ENCODE peak calls at places on chromosomes 4 and X, in four cellular contexts. M is HFF-Myc, F is esophagus squamous epithelium, O is amniotic stem cell. H is an unnamed sample.

GRCh38 chrX:100731441-100732281 is at the start of gene SYTL4:
- DNase-seq in M (no peak), F (no peak), O (no peak), H (no peak)

GRCh38 chr4:55398461-55398860 is 2.7 kb downstream of the TMEM165 start:
- DNase-seq in M (no peak), F (no peak), O (no peak), H (peak)

GRCh38 chr4:655735-656151 is 18.3 kb downstream of the ATP5ME start:
- DNase-seq in M (no peak), F (no peak), O (no peak), H (no peak)

GRCh38 chrX:132968282-132968681 is 9.9 kb upstream of the HS6ST2 start:
- DNase-seq in M (no peak), F (no peak), O (no peak), H (no peak)

GRCh38 chr4:157096439-157096838 is 20.5 kb downstream of the GLRB start:
- DNase-seq in M (no peak), F (no peak), O (no peak), H (peak)

GRCh38 chrX:154056739-154057367 is 37.2 kb upstream of the IRAK1 start:
- DNase-seq in M (no peak), F (no peak), O (no peak), H (peak)

GRCh38 chrX:129649268-129650182 is 5.2 kb downstream of the APLN start:
- DNase-seq in M (no peak), F (no peak), O (no peak), H (no peak)

GRCh38 chrX:119343856-119344255 is 55.3 kb upstream of the SLC25A43 start:
- DNase-seq in M (no peak), F (no peak), O (no peak), H (no peak)

GRCh38 chr4:173256825-173257224 is 77.3 kb downstream of the HMGB2 start:
- DNase-seq in M (no peak), F (no peak), O (no peak), H (no peak)

GRCh38 chrX:52852110-52852872 is 15.6 kb downstream of the XAGE3 start:
- DNase-seq in M (no peak), F (no peak), O (no peak), H (peak)

GRCh38 chr4:14787894-14788293 is 214.4 kb upstream of the CPEB2 start:
- DNase-seq in M (no peak), F (no peak), O (no peak), H (peak)

GRCh38 chrX:19602866-19603620 is 87.7 kb upstream of the MAP3K15 start:
- DNase-seq in M (no peak), F (no peak), O (peak), H (peak)

GRCh38 chr4:169062861-169063197 is 52.8 kb upstream of the CBR4 start:
- DNase-seq in M (no peak), F (no peak), O (no peak), H (no peak)

GRCh38 chrX:11781734-11782370 is 23.8 kb downstream of the MSL3 start:
- DNase-seq in M (no peak), F (no peak), O (no peak), H (no peak)

GRCh38 chr4:132838244-132838643 is 310.9 kb upstream of the PCDH10 start:
- DNase-seq in M (no peak), F (no peak), O (no peak), H (no peak)

GRCh38 chr4:174398728-174399127 is 115.0 kb downstream of the CEP44 start:
- DNase-seq in M (peak), F (no peak), O (no peak), H (peak)

GRCh38 chrX:40086569-40087335 is 11.0 kb downstream of the BCOR start:
- DNase-seq in M (no peak), F (no peak), O (no peak), H (no peak)

GRCh38 chrX:96752776-96753175 is 68.1 kb downstream of the DIAPH2 start:
- DNase-seq in M (no peak), F (no peak), O (no peak), H (no peak)

GRCh38 chr4:168803727-168804126 is 206.3 kb downstream of the CBR4 start:
- DNase-seq in M (peak), F (no peak), O (no peak), H (peak)

GRCh38 chr4:5500165-5500564 is 208.2 kb downstream of the EVC2 start:
- DNase-seq in M (no peak), F (no peak), O (no peak), H (peak)

GRCh38 chr4:147371661-147372060 is 109.2 kb upstream of the EDNRA start:
- DNase-seq in M (no peak), F (no peak), O (no peak), H (peak)

GRCh38 chrX:94908171-94908570 is 1234.2 kb downstream of the FAM133A start:
- DNase-seq in M (no peak), F (no peak), O (no peak), H (no peak)

GRCh38 chrX:130057209-130057608 is 53.1 kb downstream of the ELF4 start:
- DNase-seq in M (no peak), F (no peak), O (no peak), H (no peak)

GRCh38 chr4:81628489-81628888 is 156.8 kb upstream of the RASGEF1B start:
- DNase-seq in M (no peak), F (no peak), O (no peak), H (no peak)

GRCh38 chrX:38857736-38858432 is 56.6 kb downstream of the MID1IP1 start:
- DNase-seq in M (no peak), F (no peak), O (no peak), H (no peak)

GRCh38 chrX:19005909-19006308 is 22.0 kb upstream of the PHKA2 start:
- DNase-seq in M (no peak), F (no peak), O (no peak), H (no peak)

GRCh38 chr4:6253111-6253510 is 16.5 kb upstream of the WFS1 start:
- DNase-seq in M (no peak), F (no peak), O (no peak), H (no peak)

GRCh38 chr4:151524610-151525009 is 115.6 kb downstream of the FHIP1A start:
- DNase-seq in M (no peak), F (no peak), O (no peak), H (no peak)

GRCh38 chrX:134572816-134573682 is 85.2 kb downstream of the PLAC1 start:
- DNase-seq in M (no peak), F (no peak), O (no peak), H (no peak)

GRCh38 chr4:87559090-87559837 is 30.1 kb upstream of the SPARCL1 start:
- DNase-seq in M (no peak), F (no peak), O (no peak), H (no peak)

GRCh38 chr4:92262371-92262770 is 41.4 kb upstream of the GRID2 start:
- DNase-seq in M (no peak), F (no peak), O (no peak), H (no peak)

GRCh38 chr4:91448668-91449330 is 855.0 kb upstream of the GRID2 start:
- DNase-seq in M (no peak), F (no peak), O (no peak), H (no peak)